ENCODE peak calls at places on chromosomes 13 and 19, in ten cellular contexts. One of them, this sample, is unnamed. For H3K27me3, the result is how much of the 10 kb centered on the place peaks cover.

GRCh38 chr19:15464394-15465385 is at the start of gene RASAL3:
- DNase-seq in fibroblast of lung: no peak
- DNase-seq in trophoblast cell: no peak
- DNase-seq in ascending aorta: no peak
- DNase-seq in AG04450: no peak
- DNase-seq in H9: peak
- DNase-seq in uterus: no peak
- DNase-seq in thyroid gland: no peak
- DNase-seq in cardiac muscle cell: no peak
- DNase-seq in sigmoid colon: no peak
- DNase-seq in this sample: no peak

GRCh38 chr13:33676700-33677048 is 141.3 kb upstream of the RFC3 start:
- DNase-seq in uterus: peak
- DNase-seq in fibroblast of lung: peak
- DNase-seq in AG04450: peak
- DNase-seq in sigmoid colon: peak
- DNase-seq in H9: no peak
- DNase-seq in cardiac muscle cell: peak
- DNase-seq in trophoblast cell: peak
- DNase-seq in ascending aorta: peak
- DNase-seq in thyroid gland: peak
- DNase-seq in this sample: peak

GRCh38 chr19:29596885-29597525 is 9.1 kb upstream of the POP4 start:
- DNase-seq in ascending aorta: peak
- DNase-seq in fibroblast of lung: peak
- DNase-seq in H9: no peak
- DNase-seq in AG04450: peak
- DNase-seq in thyroid gland: no peak
- DNase-seq in sigmoid colon: no peak
- DNase-seq in uterus: no peak
- DNase-seq in cardiac muscle cell: peak
- DNase-seq in trophoblast cell: peak
- DNase-seq in this sample: peak

GRCh38 chr13:25819856-25820530 is 231.8 kb downstream of the SHISA2 start:
- DNase-seq in cardiac muscle cell: no peak
- DNase-seq in H9: no peak
- DNase-seq in sigmoid colon: no peak
- DNase-seq in ascending aorta: no peak
- DNase-seq in fibroblast of lung: no peak
- DNase-seq in uterus: no peak
- DNase-seq in thyroid gland: peak
- DNase-seq in trophoblast cell: no peak
- DNase-seq in AG04450: no peak
- DNase-seq in this sample: no peak

GRCh38 chr13:108113407-108113806 is 101.9 kb downstream of the LIG4 start:
- DNase-seq in H9: no peak
- DNase-seq in ascending aorta: no peak
- DNase-seq in fibroblast of lung: no peak
- DNase-seq in AG04450: no peak
- DNase-seq in thyroid gland: no peak
- DNase-seq in uterus: no peak
- DNase-seq in sigmoid colon: no peak
- DNase-seq in trophoblast cell: no peak
- DNase-seq in cardiac muscle cell: no peak
- DNase-seq in this sample: no peak

GRCh38 chr13:33249066-33249465 is 36.5 kb downstream of the STARD13 start:
- DNase-seq in AG04450: no peak
- DNase-seq in cardiac muscle cell: no peak
- DNase-seq in uterus: no peak
- DNase-seq in thyroid gland: no peak
- DNase-seq in H9: no peak
- DNase-seq in sigmoid colon: no peak
- DNase-seq in fibroblast of lung: no peak
- DNase-seq in trophoblast cell: no peak
- DNase-seq in ascending aorta: no peak
- DNase-seq in this sample: peak

GRCh38 chr13:37934339-37935191 is 65.0 kb upstream of the TRPC4 start:
- DNase-seq in H9: peak
- DNase-seq in cardiac muscle cell: no peak
- DNase-seq in sigmoid colon: no peak
- DNase-seq in thyroid gland: no peak
- DNase-seq in uterus: no peak
- DNase-seq in AG04450: no peak
- DNase-seq in fibroblast of lung: no peak
- DNase-seq in ascending aorta: no peak
- DNase-seq in trophoblast cell: no peak
- DNase-seq in this sample: no peak

GRCh38 chr19:956747-957451 is 27.2 kb upstream of the WDR18 start:
- DNase-seq in cardiac muscle cell: peak
- DNase-seq in fibroblast of lung: peak
- DNase-seq in uterus: no peak
- DNase-seq in ascending aorta: no peak
- DNase-seq in trophoblast cell: peak
- DNase-seq in AG04450: no peak
- DNase-seq in H9: peak
- DNase-seq in sigmoid colon: no peak
- DNase-seq in thyroid gland: no peak
- DNase-seq in this sample: peak

GRCh38 chr13:90302113-90302512 is 1045.4 kb upstream of the MIR17HG start:
- DNase-seq in fibroblast of lung: peak
- DNase-seq in ascending aorta: no peak
- DNase-seq in H9: no peak
- DNase-seq in uterus: no peak
- DNase-seq in cardiac muscle cell: no peak
- DNase-seq in thyroid gland: no peak
- DNase-seq in sigmoid colon: no peak
- DNase-seq in AG04450: no peak
- DNase-seq in trophoblast cell: no peak
- DNase-seq in this sample: peak

GRCh38 chr13:22018297-22019210 is 347.7 kb downstream of the FGF9 start:
- DNase-seq in ascending aorta: no peak
- DNase-seq in trophoblast cell: peak
- DNase-seq in cardiac muscle cell: no peak
- DNase-seq in H9: no peak
- DNase-seq in uterus: no peak
- DNase-seq in AG04450: no peak
- DNase-seq in sigmoid colon: no peak
- DNase-seq in fibroblast of lung: no peak
- DNase-seq in thyroid gland: no peak
- DNase-seq in this sample: no peak

GRCh38 chr13:75139291-75139690 is 342.7 kb downstream of the TBC1D4 start:
- DNase-seq in thyroid gland: no peak
- DNase-seq in cardiac muscle cell: no peak
- DNase-seq in H9: no peak
- DNase-seq in sigmoid colon: no peak
- DNase-seq in trophoblast cell: no peak
- DNase-seq in fibroblast of lung: peak
- DNase-seq in ascending aorta: no peak
- DNase-seq in AG04450: no peak
- DNase-seq in uterus: no peak
- DNase-seq in this sample: peak

GRCh38 chr19:17553256-17553655 is 2.2 kb upstream of the COLGALT1 start:
- DNase-seq in thyroid gland: peak
- DNase-seq in trophoblast cell: peak
- DNase-seq in fibroblast of lung: peak
- DNase-seq in H9: peak
- DNase-seq in uterus: peak
- DNase-seq in ascending aorta: peak
- DNase-seq in sigmoid colon: peak
- DNase-seq in cardiac muscle cell: no peak
- DNase-seq in AG04450: peak
- DNase-seq in this sample: peak

GRCh38 chr13:110916671-110917142 is 1.8 kb upstream of the ANKRD10 start:
- DNase-seq in fibroblast of lung: peak
- DNase-seq in AG04450: no peak
- DNase-seq in cardiac muscle cell: no peak
- DNase-seq in trophoblast cell: peak
- DNase-seq in uterus: no peak
- DNase-seq in H9: no peak
- DNase-seq in sigmoid colon: no peak
- DNase-seq in thyroid gland: no peak
- DNase-seq in ascending aorta: no peak
- DNase-seq in this sample: peak

GRCh38 chr13:79589605-79590511 is 108.9 kb downstream of the NDFIP2 start:
- DNase-seq in fibroblast of lung: no peak
- DNase-seq in trophoblast cell: no peak
- DNase-seq in uterus: no peak
- DNase-seq in AG04450: no peak
- DNase-seq in sigmoid colon: no peak
- DNase-seq in ascending aorta: no peak
- DNase-seq in cardiac muscle cell: no peak
- DNase-seq in thyroid gland: no peak
- DNase-seq in H9: no peak
- DNase-seq in this sample: peak

GRCh38 chr19:45440873-45441654 is 17.3 kb upstream of the ERCC1 start:
- DNase-seq in thyroid gland: no peak
- DNase-seq in uterus: no peak
- DNase-seq in H9: peak
- DNase-seq in cardiac muscle cell: peak
- DNase-seq in ascending aorta: no peak
- DNase-seq in AG04450: no peak
- DNase-seq in trophoblast cell: peak
- DNase-seq in fibroblast of lung: no peak
- DNase-seq in sigmoid colon: no peak
- DNase-seq in this sample: peak

GRCh38 chr19:41499899-41500298 is 56.9 kb downstream of the ERICH4 start:
- DNase-seq in uterus: no peak
- DNase-seq in H9: no peak
- DNase-seq in ascending aorta: no peak
- DNase-seq in trophoblast cell: no peak
- DNase-seq in sigmoid colon: no peak
- DNase-seq in AG04450: no peak
- DNase-seq in fibroblast of lung: no peak
- DNase-seq in thyroid gland: no peak
- DNase-seq in cardiac muscle cell: no peak
- DNase-seq in this sample: no peak
- H3K27me3 ChIP-seq in uterus: under half
- H3K27me3 ChIP-seq in H9: under half
- H3K27me3 ChIP-seq in ascending aorta: under half
- H3K27me3 ChIP-seq in trophoblast cell: under half
- H3K27me3 ChIP-seq in sigmoid colon: under half
- H3K27me3 ChIP-seq in AG04450: under half
- H3K27me3 ChIP-seq in fibroblast of lung: under half
- H3K27me3 ChIP-seq in thyroid gland: under half
- H3K27me3 ChIP-seq in cardiac muscle cell: under half
- H3K27me3 ChIP-seq in this sample: under half

DNA sequence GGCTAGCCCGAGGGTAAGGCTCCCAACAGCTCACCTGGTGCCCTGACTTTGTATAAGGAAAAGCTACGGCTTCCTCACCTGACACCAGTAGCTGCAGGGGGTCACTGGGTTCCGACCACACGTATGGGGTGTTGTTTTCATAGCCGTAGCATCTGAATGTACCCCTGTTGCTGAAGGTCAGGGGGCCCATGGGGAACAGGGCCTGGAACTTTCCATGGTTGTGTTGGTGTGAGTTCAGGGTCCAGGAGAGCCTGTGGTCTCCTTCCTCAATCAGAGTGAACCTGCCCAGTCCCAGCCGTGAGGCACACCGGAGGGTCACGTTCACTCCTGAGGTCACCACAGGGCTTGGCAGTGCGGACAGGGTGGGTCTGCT is 1.1 kb downstream of the LILRA4 start:
- DNase-seq in fibroblast of lung: no peak
- DNase-seq in ascending aorta: no peak
- DNase-seq in sigmoid colon: no peak
- DNase-seq in AG04450: no peak
- DNase-seq in trophoblast cell: no peak
- DNase-seq in uterus: no peak
- DNase-seq in cardiac muscle cell: no peak
- DNase-seq in thyroid gland: no peak
- DNase-seq in H9: no peak
- DNase-seq in this sample: no peak
- H3K27me3 ChIP-seq in fibroblast of lung: under half
- H3K27me3 ChIP-seq in ascending aorta: under half
- H3K27me3 ChIP-seq in sigmoid colon: under half
- H3K27me3 ChIP-seq in AG04450: under half
- H3K27me3 ChIP-seq in trophoblast cell: under half
- H3K27me3 ChIP-seq in uterus: under half
- H3K27me3 ChIP-seq in cardiac muscle cell: under half
- H3K27me3 ChIP-seq in thyroid gland: under half
- H3K27me3 ChIP-seq in H9: under half
- H3K27me3 ChIP-seq in this sample: under half

DNA sequence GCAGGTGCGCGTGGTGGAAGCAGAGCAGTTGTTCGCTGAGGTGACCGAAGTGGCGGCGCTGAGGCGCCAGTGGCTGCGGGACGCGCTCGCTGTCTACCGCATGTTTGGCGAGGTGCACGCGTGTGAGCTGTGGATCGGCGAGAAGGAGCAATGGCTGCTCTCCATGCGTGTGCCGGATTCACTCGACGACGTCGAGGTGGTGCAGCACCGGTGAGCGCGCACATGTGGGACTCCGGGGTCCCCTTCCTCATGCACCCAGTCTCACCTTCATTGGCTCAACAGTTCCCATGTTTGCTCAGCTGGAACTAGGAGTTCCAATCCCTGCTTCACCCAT is 46.5 kb downstream of the SPTBN4 start:
- DNase-seq in trophoblast cell: no peak
- DNase-seq in cardiac muscle cell: no peak
- DNase-seq in sigmoid colon: no peak
- DNase-seq in ascending aorta: no peak
- DNase-seq in H9: no peak
- DNase-seq in uterus: no peak
- DNase-seq in thyroid gland: no peak
- DNase-seq in AG04450: no peak
- DNase-seq in fibroblast of lung: no peak
- DNase-seq in this sample: no peak
- H3K27me3 ChIP-seq in trophoblast cell: under half
- H3K27me3 ChIP-seq in cardiac muscle cell: half or more
- H3K27me3 ChIP-seq in sigmoid colon: under half
- H3K27me3 ChIP-seq in ascending aorta: under half
- H3K27me3 ChIP-seq in H9: under half
- H3K27me3 ChIP-seq in uterus: under half
- H3K27me3 ChIP-seq in thyroid gland: under half
- H3K27me3 ChIP-seq in AG04450: under half
- H3K27me3 ChIP-seq in fibroblast of lung: under half
- H3K27me3 ChIP-seq in this sample: under half

DNA sequence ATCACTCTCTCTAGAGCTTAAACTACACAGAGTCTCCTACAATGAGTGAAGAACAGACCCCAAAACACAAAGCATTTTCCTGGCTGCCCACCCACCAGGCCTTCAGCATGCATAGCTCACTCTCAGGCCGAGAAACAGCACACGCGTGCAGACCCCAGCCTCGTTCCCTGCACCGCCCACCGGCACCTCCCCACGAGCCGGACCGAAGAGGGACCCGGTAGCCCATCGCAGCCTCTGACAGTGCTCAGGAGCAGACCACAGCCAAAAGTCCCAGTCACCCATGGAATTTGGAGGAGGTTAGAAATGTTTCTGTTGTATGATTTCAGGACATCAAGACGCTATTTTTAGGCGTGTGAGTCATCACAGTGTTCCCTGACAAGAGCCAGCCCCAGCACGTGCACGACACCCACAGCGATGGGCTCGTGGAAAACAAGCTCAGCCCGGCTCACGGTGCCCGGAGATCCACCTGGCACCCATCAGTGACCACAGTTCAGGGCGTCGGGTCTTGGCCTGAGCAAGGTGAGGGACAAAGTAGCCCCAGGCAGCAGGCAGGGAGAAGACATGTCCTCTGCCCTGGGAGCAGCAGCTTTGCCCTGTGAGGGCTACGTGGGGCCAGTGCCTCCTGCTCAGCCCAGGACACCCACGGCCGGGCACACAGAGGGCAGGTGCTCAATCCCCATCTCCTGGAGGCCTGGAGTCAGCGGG is 50.1 kb upstream of the SPACA7 start:
- DNase-seq in cardiac muscle cell: peak
- DNase-seq in ascending aorta: no peak
- DNase-seq in trophoblast cell: no peak
- DNase-seq in thyroid gland: no peak
- DNase-seq in uterus: no peak
- DNase-seq in sigmoid colon: peak
- DNase-seq in AG04450: no peak
- DNase-seq in H9: no peak
- DNase-seq in fibroblast of lung: no peak
- DNase-seq in this sample: peak
- H3K27me3 ChIP-seq in cardiac muscle cell: under half
- H3K27me3 ChIP-seq in ascending aorta: under half
- H3K27me3 ChIP-seq in trophoblast cell: under half
- H3K27me3 ChIP-seq in thyroid gland: under half
- H3K27me3 ChIP-seq in uterus: under half
- H3K27me3 ChIP-seq in sigmoid colon: under half
- H3K27me3 ChIP-seq in AG04450: under half
- H3K27me3 ChIP-seq in H9: under half
- H3K27me3 ChIP-seq in fibroblast of lung: under half
- H3K27me3 ChIP-seq in this sample: under half